ENCODE peak calls at places on chromosomes 11 and 22, in eight cellular contexts. S is prostate gland; V is stimulated activated CD4-positive, alpha-beta T cell treated with anti-CD3 and anti-CD28 coated beads, TNF-alpha, amount 100 ng/mL, for 48 hours; W is fibroblast of mammary gland; X is pancreas; J is CD4-positive, CD25-positive, alpha-beta regulatory T cell; Q is right cardiac atrium; M is progenitor cell of endocrine pancreas. P is an unnamed sample.

GRCh38 chr11:2462986-2463765 is 18.4 kb downstream of the KCNQ1 start:
- DNase-seq in S (peak), X (peak), V (no peak), Q (peak), M (no peak), J (no peak), W (no peak), P (no peak)

GRCh38 chr22:42343136-42343484 is 72.7 kb upstream of the TCF20 start:
- DNase-seq in V (no peak), Q (no peak), X (no peak), J (no peak), W (no peak), M (no peak), S (no peak), P (no peak)

GRCh38 chr11:107545101-107545514 is 20.4 kb downstream of the ALKBH8 start:
- DNase-seq in W (peak), V (no peak), Q (no peak), M (no peak), J (no peak), X (no peak), S (no peak), P (no peak)

GRCh38 chr11:6210274-6210955 is 5.1 kb downstream of the C11orf42 start:
- DNase-seq in S (no peak), Q (no peak), W (no peak), J (no peak), M (no peak), X (no peak), V (no peak), P (no peak)

GRCh38 chr11:79472736-79473536 is 32.1 kb upstream of the TENM4 start:
- DNase-seq in V (no peak), X (no peak), J (no peak), Q (no peak), S (no peak), W (no peak), M (no peak), P (no peak)

GRCh38 chr22:20062766-20063083 is 17.3 kb upstream of the DGCR8 start:
- DNase-seq in S (no peak), X (no peak), W (peak), M (no peak), Q (no peak), V (no peak), J (no peak), P (no peak)

GRCh38 chr11:32045456-32045855 is 45.4 kb upstream of the RCN1 start:
- DNase-seq in J (no peak), S (no peak), X (no peak), V (no peak), M (no peak), W (no peak), Q (no peak), P (no peak)

GRCh38 chr11:67626970-67627369 is 2.8 kb downstream of the NUDT8 start:
- DNase-seq in M (no peak), S (no peak), Q (no peak), J (no peak), W (no peak), X (no peak), V (no peak), P (no peak)